ENCODE peak calls at places on chromosomes 16 and 17, in five cellular contexts. B, J, M, V and A are unnamed samples.

GRCh38 chr17:538096-538973 is 176.3 kb downstream of the VPS53 start:
- DNase-seq in J (no peak), B (no peak), V (no peak), M (peak), A (no peak)

GRCh38 chr16:72921106-72921505 is 126.8 kb downstream of the ZFHX3 start:
- DNase-seq in V (no peak), J (no peak), M (no peak), B (no peak), A (no peak)

GRCh38 chr16:31050280-31051030 is 17.1 kb downstream of the STX4 start:
- DNase-seq in V (no peak), J (no peak), B (no peak), M (no peak), A (no peak)

GRCh38 chr17:72295916-72296315 is 175.1 kb downstream of the SOX9 start:
- DNase-seq in M (no peak), J (no peak), B (no peak), V (no peak), A (no peak)

GRCh38 chr16:84518804-84519341 is 14.4 kb upstream of the MEAK7 start:
- DNase-seq in V (no peak), J (no peak), B (no peak), M (no peak), A (peak)

GRCh38 chr16:21088646-21089538 is 61.8 kb downstream of the DNAH3 start:
- DNase-seq in B (no peak), J (no peak), M (no peak), V (peak), A (no peak)

GRCh38 chr17:50423553-50424159 is 2.4 kb upstream of the ACSF2 start:
- DNase-seq in V (peak), M (peak), J (no peak), B (no peak), A (no peak)

GRCh38 chr17:13230350-13230900 is 212.6 kb upstream of the ELAC2 start:
- DNase-seq in B (no peak), V (no peak), M (no peak), J (no peak), A (no peak)

GRCh38 chr16:86723699-86724098 is 145.3 kb downstream of the FOXL1 start:
- DNase-seq in J (no peak), M (no peak), V (peak), B (no peak), A (no peak)

GRCh38 chr17:40947929-40948328 is 10.5 kb upstream of the KRT23 start:
- DNase-seq in J (no peak), V (no peak), B (no peak), M (no peak), A (no peak)

GRCh38 chr16:19133600-19133999 is 19.8 kb downstream of the ITPRIPL2 start:
- DNase-seq in J (no peak), V (no peak), M (no peak), B (no peak), A (no peak)

GRCh38 chr16:58409316-58409973 is 17.2 kb downstream of the GINS3 start:
- DNase-seq in V (peak), M (no peak), J (no peak), B (peak), A (no peak)

GRCh38 chr17:80889231-80889896 is 102.3 kb upstream of the CHMP6 start:
- DNase-seq in J (no peak), M (no peak), V (no peak), B (no peak), A (no peak)

GRCh38 chr17:39979865-39980401 is 674 bp upstream of the PSMD3 start:
- DNase-seq in V (peak), M (peak), J (no peak), B (no peak), A (no peak)

GRCh38 chr17:73316919-73317505 is 5.2 kb upstream of the CDC42EP4 start:
- DNase-seq in M (no peak), V (no peak), J (peak), B (no peak), A (no peak)

GRCh38 chr16:57549730-57550129 is 7.3 kb downstream of the ADGRG5 start:
- DNase-seq in V (no peak), M (no peak), B (no peak), J (no peak), A (no peak)

GRCh38 chr16:57532251-57532625 is 4.1 kb downstream of the CCDC102A start:
- DNase-seq in J (no peak), V (no peak), B (no peak), M (no peak), A (no peak)

GRCh38 chr17:75615301-75615700 is 17.9 kb upstream of the SMIM5 start:
- DNase-seq in J (no peak), V (no peak), M (no peak), B (no peak), A (no peak)

GRCh38 chr16:52958951-52959350 is 93.7 kb downstream of the CHD9NB start:
- DNase-seq in B (no peak), M (no peak), V (no peak), J (no peak), A (no peak)

GRCh38 chr16:87496101-87496801 is 3.4 kb upstream of the ZCCHC14 start:
- DNase-seq in J (peak), M (no peak), B (no peak), V (no peak), A (peak)

GRCh38 chr16:72195609-72196008 is 23.7 kb upstream of the PMFBP1 start:
- DNase-seq in B (no peak), V (no peak), J (no peak), M (no peak), A (no peak)

GRCh38 chr17:77190561-77190960 is 49.8 kb downstream of the SEC14L1 start:
- DNase-seq in V (no peak), M (no peak), B (no peak), J (no peak), A (no peak)

GRCh38 chr16:89696598-89697128 is 4.8 kb downstream of the SPATA2L start:
- DNase-seq in V (no peak), J (no peak), M (no peak), B (no peak), A (peak)